ENCODE peak calls at places on chromosomes 1 and 21, in seven cellular contexts. O is K562, T is H1, P is HCT116, B is GM12878, Q is SK-N-SH, U is HepG2. C is an unnamed sample.

GRCh38 chr1:203204776-203205175 is 18.3 kb upstream of the CHI3L1 start:
- DNase-seq in T (no peak), P (no peak), B (no peak), O (no peak), U (no peak), Q (no peak), C (no peak)

GRCh38 chr1:109392788-109393580 is 4.7 kb downstream of the SORT1 start:
- DNase-seq in O (peak), P (no peak), B (no peak), Q (no peak), T (no peak), U (peak), C (peak)

GRCh38 chr1:22627331-22627730 is 9.1 kb upstream of the C1QA start:
- DNase-seq in B (no peak), T (no peak), Q (no peak), U (no peak), O (no peak), P (no peak), C (no peak)

GRCh38 chr1:67013573-67013972 is 40.4 kb downstream of the SLC35D1 start:
- DNase-seq in Q (no peak), O (peak), T (no peak), P (no peak), B (no peak), U (no peak), C (no peak)

GRCh38 chr1:83028467-83028866 is 970.5 kb downstream of the TTLL7 start:
- DNase-seq in U (no peak), T (no peak), O (no peak), B (no peak), Q (no peak), P (no peak), C (no peak)

GRCh38 chr1:51329443-51330325 is 678 bp downstream of the TTC39A start:
- DNase-seq in P (no peak), T (no peak), Q (peak), U (no peak), O (no peak), B (no peak), C (peak)

GRCh38 chr1:14267991-14268390 is 330.5 kb upstream of the KAZN start:
- DNase-seq in T (no peak), U (no peak), B (no peak), Q (no peak), P (no peak), O (no peak), C (peak)

GRCh38 chr1:245332085-245332484 is 177.3 kb downstream of the KIF26B start:
- DNase-seq in Q (no peak), B (no peak), U (no peak), P (no peak), O (no peak), T (no peak), C (no peak)

GRCh38 chr1:75245239-75245638 is 111.1 kb downstream of the LHX8 start:
- DNase-seq in T (no peak), O (no peak), P (no peak), Q (no peak), B (no peak), U (no peak), C (no peak)

GRCh38 chr21:28758883-28759242 is 233.8 kb downstream of the LTN1 start:
- DNase-seq in Q (no peak), P (no peak), B (no peak), U (no peak), T (no peak), O (no peak), C (no peak)

DNA sequence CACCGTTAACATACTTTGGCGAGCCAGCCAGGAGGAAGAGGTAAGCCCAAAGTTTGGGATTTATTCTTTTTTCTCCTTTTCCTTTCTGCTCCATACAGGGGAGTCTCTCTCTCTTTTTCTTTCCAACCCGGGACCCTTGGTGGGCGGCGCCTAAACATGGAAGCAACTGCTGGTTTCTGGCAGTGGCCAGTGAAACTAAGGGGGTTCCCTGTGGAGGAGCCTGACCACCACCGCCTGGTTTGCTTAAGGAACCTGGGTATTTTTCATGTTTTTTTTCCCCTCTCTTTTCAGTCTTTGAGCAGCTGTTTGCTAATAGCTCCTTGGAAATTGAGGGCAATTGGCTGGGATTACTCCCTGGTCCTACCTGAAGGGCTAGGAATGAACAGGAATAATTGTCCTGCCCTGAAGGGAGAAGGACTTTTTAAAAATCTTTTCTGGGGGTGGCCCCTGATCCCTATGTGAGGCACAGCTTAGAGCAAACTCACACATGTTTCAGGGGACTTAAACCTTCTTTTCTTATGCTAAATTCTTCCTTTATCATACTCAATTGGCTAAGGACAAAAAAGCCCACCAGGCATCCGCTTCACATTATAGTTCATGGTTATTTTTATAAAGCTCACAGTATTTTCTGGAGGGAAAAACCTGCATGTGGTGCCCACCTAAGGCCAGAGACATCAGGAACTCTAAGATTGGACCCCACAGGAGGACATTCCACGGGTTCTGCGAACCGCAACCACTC is 61.3 kb upstream of the PLD5 start:
- DNase-seq in B (no peak), U (no peak), Q (no peak), P (no peak), O (no peak), T (peak), C (no peak)
- TF ChIP-seq JUND in B (no peak), U (no peak), Q (no peak), P (no peak), O (no peak), T (no peak), C (no peak)

DNA sequence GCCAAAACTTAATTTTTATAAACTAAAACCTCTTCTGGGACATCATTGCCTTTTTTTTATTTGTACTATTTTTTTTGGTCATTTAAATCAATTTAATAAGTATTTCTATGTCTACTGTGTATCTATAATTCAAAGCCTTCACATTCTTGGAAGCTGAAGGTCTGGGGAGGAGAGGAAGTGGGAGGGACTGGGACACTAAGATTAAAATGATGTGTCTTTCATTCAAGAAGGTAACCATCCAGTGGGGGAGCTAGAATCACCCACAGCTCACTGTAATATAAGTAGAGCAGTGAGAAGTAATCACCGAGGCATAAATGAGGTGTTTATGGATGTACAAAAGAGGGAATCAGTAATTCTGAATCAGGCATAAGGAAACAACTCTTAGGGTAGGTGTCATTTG is 52.9 kb downstream of the PTGER3 start:
- DNase-seq in P (no peak), O (no peak), U (no peak), T (no peak), B (no peak), Q (no peak), C (no peak)
- TF ChIP-seq JUND in P (no peak), O (no peak), U (no peak), T (no peak), B (no peak), Q (no peak), C (no peak)

DNA sequence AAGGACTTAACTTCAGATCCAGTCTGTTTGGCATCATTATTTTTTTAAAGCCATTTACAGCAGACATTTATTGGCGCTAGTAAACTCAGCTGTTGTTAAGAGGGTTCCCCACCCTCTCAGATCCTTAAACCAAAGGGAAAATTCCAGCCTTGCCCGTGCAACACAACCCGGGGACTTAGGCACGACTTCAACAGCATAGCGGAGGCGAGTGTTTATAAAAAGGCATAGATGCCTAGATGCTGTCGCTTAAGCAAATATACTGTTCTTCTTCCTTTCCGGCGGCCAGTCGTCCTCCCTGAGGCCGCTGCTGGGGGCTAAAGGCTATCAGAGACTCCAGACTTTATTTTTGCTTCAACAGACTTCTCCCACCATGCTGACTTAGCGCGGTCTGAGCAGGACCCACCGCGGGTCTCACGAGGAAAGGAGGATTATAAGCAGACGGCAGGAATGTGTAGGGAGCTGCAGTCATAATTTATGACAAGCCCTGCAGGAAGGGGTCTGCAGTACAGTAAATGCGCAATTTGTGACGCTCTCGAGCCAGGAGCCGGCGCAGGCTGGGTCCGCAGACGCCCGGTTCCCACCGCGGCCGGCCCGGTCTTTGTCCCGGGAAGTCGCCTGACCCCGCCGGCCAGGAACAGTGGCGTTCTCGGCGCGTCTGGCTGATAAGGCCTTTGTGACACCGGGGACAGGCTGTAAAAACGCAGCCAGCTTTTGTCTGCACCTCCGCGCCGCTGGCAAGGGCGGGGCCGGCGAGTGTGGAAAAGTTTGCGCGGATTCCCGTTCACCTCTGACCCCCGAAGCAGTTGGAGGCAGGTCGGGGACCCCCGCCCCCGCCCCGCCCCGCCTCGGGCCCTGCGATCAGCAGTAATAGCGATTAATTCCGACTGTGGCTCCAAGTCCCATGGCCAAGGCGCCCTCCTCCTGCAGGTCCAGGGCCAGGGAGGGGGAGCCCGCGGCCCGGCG is 61.2 kb upstream of the ARHGEF16 start:
- DNase-seq in T (peak), P (no peak), B (no peak), Q (peak), U (no peak), O (no peak), C (peak)
- TF ChIP-seq JUND in T (no peak), P (no peak), B (no peak), Q (no peak), U (no peak), O (no peak), C (no peak)

DNA sequence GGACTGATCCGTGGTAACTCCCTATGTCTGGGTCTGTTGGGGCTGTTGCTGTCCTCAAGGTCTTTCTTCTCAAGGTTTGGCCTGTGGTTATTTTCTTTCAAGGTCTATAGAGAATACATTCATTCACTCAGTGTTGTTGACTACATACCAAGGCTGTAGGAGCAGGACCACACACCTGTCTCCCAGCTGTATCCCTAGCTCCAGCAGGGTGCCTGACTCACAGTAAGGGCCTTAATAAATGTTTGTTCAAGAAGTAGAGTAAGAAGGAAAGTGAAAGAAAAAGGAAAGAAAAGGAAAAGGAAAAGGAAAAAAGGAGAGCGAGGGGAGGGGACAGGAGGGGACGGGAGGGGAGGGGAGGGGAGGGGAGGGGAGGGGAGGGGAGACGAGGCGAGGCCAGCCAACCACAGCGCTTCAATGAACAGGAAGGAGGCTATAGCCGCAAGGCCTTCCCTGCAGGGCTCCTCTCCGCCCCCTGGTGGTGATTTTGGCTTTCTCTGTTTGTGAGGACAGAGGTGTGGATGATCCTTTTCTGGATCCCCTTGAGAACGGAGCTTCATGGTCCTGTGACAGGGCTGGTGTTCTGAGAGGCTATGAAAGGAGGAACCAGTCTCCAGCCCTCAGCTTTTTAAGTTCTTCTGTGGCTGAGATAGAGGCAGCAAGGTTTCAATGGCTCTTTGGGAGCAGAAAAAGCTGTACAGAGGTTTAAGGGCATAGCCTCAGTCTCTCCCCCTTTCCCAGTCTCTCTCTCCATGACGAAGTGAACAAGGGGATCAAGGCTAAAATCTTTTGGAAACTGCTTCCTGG is 30.6 kb upstream of the LCE5A start:
- DNase-seq in T (peak), Q (peak), U (peak), O (peak), B (no peak), P (peak), C (peak)
- TF ChIP-seq JUND in T (no peak), Q (no peak), U (no peak), O (no peak), B (no peak), P (no peak), C (no peak)

GRCh38 chr1:226126824-226127591 is 59.5 kb downstream of the ACBD3 start:
- DNase-seq in U (no peak), B (no peak), T (no peak), P (no peak), O (no peak), Q (no peak), C (no peak)
- TF ChIP-seq JUND in U (no peak), B (no peak), T (no peak), P (no peak), O (no peak), Q (no peak), C (no peak)

GRCh38 chr1:112396668-112397025 is 633 bp downstream of the CTTNBP2NL start:
- DNase-seq in U (no peak), P (no peak), Q (no peak), T (no peak), O (no peak), B (no peak), C (no peak)
- TF ChIP-seq JUND in U (no peak), P (no peak), Q (no peak), T (no peak), O (no peak), B (no peak), C (no peak)

C was measured in T47D.